ENCODE peak calls at places on chromosomes 13 and 19, in six cellular contexts. L, E, X, H, O and R are unnamed samples.

GRCh38 chr13:48976677-48977625 is 1.2 kb downstream of the FNDC3A start:
- DNase-seq in O (no peak), E (no peak), H (no peak), L (peak; percentile 73), X (no peak), R (no peak)

GRCh38 chr13:24863748-24864540 is 100.0 kb downstream of the RNF17 start:
- DNase-seq in O (no peak), X (no peak), H (no peak), L (no peak), E (no peak), R (peak; percentile 11)

GRCh38 chr19:30564551-30565011 is 192.4 kb downstream of the ZNF536 start:
- DNase-seq in O (no peak), X (no peak), E (no peak), L (no peak), H (no peak), R (no peak)

GRCh38 chr13:107907065-107907464 is 308.3 kb downstream of the LIG4 start:
- DNase-seq in E (no peak), H (no peak), L (no peak), O (no peak), X (no peak), R (no peak)

GRCh38 chr19:18523841-18524240 is 2.0 kb upstream of the ELL start:
- DNase-seq in L (peak; percentile 43), O (no peak), H (no peak), E (no peak), X (no peak), R (no peak)

GRCh38 chr13:75803175-75803611 is 167.1 kb downstream of the LMO7 start:
- DNase-seq in H (peak; percentile 60), E (no peak), X (no peak), O (no peak), L (no peak), R (no peak)

GRCh38 chr19:1856698-1857603 is 6.4 kb downstream of the KLF16 start:
- DNase-seq in L (peak; percentile 77), H (peak; percentile 76), X (peak; percentile 54), E (peak; percentile 98), O (no peak), R (peak; percentile 59)

GRCh38 chr19:30694156-30694555 is 322.0 kb downstream of the ZNF536 start:
- DNase-seq in H (no peak), L (no peak), X (no peak), O (no peak), E (no peak), R (no peak)

GRCh38 chr13:108342369-108343289 is 73.1 kb downstream of the TNFSF13B start:
- DNase-seq in X (peak; percentile 23), L (peak; percentile 15), E (peak; percentile 36), H (no peak), O (peak; percentile 3), R (peak; percentile 43)

GRCh38 chr13:78046349-78046748 is 127.7 kb upstream of the EDNRB start:
- DNase-seq in E (no peak), X (no peak), O (no peak), L (no peak), H (no peak), R (no peak)

GRCh38 chr13:111239754-111240670 is 80.4 kb upstream of the TEX29 start:
- DNase-seq in L (no peak), E (no peak), X (no peak), O (no peak), H (peak; percentile 29), R (no peak)

GRCh38 chr19:16380314-16380695 is 55.7 kb downstream of the KLF2 start:
- DNase-seq in E (no peak), H (no peak), X (no peak), L (no peak), O (no peak), R (no peak)

GRCh38 chr13:78659450-78660110 is 625 bp upstream of the OBI1 start:
- DNase-seq in L (no peak), X (peak; percentile 24), O (no peak), E (no peak), H (no peak), R (no peak)

GRCh38 chr13:107376393-107377085 is 808.6 kb upstream of the ARGLU1 start:
- DNase-seq in H (no peak), L (no peak), X (peak; percentile 22), E (no peak), O (no peak), R (no peak)

GRCh38 chr19:17687857-17688784 is at the start of gene UNC13A:
- DNase-seq in L (no peak), X (peak; percentile 96), E (peak; percentile 23), H (peak; percentile 98), O (no peak), R (peak; percentile 83)

GRCh38 chr19:45177817-45178261 is at the start of gene TRAPPC6A:
- DNase-seq in O (no peak), E (peak; percentile 91), L (no peak), H (no peak), X (no peak), R (no peak)

GRCh38 chr19:17001603-17002183 is 24.9 kb downstream of the CPAMD8 start:
- DNase-seq in H (peak; percentile 50), O (no peak), X (no peak), E (no peak), L (no peak), R (no peak)

GRCh38 chr19:23822735-23823134 is 64.0 kb upstream of the ZNF681 start:
- DNase-seq in O (no peak), H (no peak), X (no peak), L (no peak), E (no peak), R (no peak)

GRCh38 chr13:26502826-26503225 is 54.7 kb upstream of the WASF3 start:
- DNase-seq in H (no peak), X (no peak), L (no peak), E (no peak), O (no peak), R (no peak)

GRCh38 chr19:3842948-3843347 is 25.9 kb downstream of the ZFR2 start:
- DNase-seq in L (no peak), H (no peak), O (no peak), X (no peak), E (no peak), R (no peak)

GRCh38 chr19:44890366-44891015 is 563 bp upstream of the TOMM40 start:
- DNase-seq in E (peak; percentile 100), H (peak; percentile 99), X (peak; percentile 90), L (peak; percentile 100), O (peak; percentile 100), R (peak; percentile 98)

GRCh38 chr13:24664726-24665409 is 15.3 kb upstream of the ATP12A start:
- DNase-seq in L (no peak), H (no peak), X (no peak), E (no peak), O (no peak), R (no peak)

GRCh38 chr19:53537523-53538377 is at the start of gene ZNF331:
- DNase-seq in X (peak; percentile 88), H (peak; percentile 81), L (peak; percentile 39), E (peak; percentile 74), O (peak; percentile 63), R (no peak)

GRCh38 chr13:19955873-19956559 is 2.5 kb upstream of the ZMYM2 start:
- DNase-seq in L (no peak), H (no peak), X (no peak), E (no peak), O (no peak), R (no peak)

GRCh38 chr13:105090244-105090643 is 1445.2 kb downstream of the EFNB2 start:
- DNase-seq in E (no peak), L (no peak), H (no peak), O (no peak), X (no peak), R (no peak)

GRCh38 chr13:39016087-39016486 is 21.8 kb downstream of the PROSER1 start:
- DNase-seq in E (no peak), H (no peak), X (no peak), O (no peak), L (no peak), R (no peak)

GRCh38 chr13:39013462-39013861 is 22.8 kb upstream of the STOML3 start:
- DNase-seq in X (no peak), H (no peak), L (no peak), O (no peak), E (no peak), R (no peak)

GRCh38 chr13:39020853-39021462 is 16.9 kb downstream of the PROSER1 start:
- DNase-seq in E (no peak), X (no peak), O (no peak), H (no peak), L (no peak), R (peak; percentile 10)

GRCh38 chr13:39012608-39013007 is 22.0 kb upstream of the STOML3 start:
- DNase-seq in E (no peak), L (no peak), O (no peak), H (peak; percentile 69), X (peak; percentile 19), R (no peak)

DNA sequence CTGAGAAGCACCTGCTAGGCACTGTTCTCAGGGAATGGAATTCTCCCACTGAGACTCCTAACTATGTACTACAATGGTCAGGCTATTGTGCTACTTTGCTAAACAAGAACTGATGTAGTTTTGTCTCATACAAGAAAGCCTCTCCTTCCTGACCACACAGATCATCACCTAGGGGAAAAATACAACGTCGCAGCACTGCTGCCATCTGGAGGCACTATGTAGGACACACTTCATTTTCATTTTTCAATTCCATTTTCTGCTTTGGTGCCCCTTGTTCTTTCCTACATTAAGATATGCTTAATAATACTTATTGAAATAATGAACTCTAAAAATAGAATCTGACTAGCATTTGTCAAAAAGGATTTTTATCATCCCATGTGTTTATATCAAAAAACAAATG is 21.1 kb downstream of the PROSER1 start:
- DNase-seq in X (peak; percentile 51), L (peak; percentile 12), E (no peak), O (no peak), H (no peak), R (peak; percentile 19)
- TF ChIP-seq GABPA in X (no peak), L (no peak), E (no peak), O (no peak), H (no peak), R (no peak)

DNA sequence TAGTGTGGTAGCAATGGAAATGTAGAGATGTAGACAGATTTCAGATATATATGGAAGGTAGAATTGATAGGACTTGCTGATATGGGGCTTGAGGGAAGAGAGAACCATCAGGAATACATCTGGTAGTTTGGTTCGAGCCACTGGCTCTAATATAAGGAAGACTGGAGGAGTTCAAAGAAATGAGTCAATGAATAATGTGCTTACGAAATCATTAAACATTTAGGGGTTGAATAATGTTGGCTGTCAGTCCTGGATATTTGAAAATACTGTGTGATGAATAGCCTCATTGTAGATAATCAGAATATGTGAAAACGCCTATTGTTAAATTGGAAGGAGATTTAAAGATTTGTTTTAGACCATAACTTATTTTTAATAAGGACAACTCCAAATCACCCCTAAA is 21.6 kb downstream of the SGCG start:
- DNase-seq in H (no peak), L (no peak), O (no peak), X (no peak), E (no peak), R (no peak)
- TF ChIP-seq GABPA in H (no peak), L (no peak), O (no peak), X (no peak), E (no peak), R (no peak)

DNA sequence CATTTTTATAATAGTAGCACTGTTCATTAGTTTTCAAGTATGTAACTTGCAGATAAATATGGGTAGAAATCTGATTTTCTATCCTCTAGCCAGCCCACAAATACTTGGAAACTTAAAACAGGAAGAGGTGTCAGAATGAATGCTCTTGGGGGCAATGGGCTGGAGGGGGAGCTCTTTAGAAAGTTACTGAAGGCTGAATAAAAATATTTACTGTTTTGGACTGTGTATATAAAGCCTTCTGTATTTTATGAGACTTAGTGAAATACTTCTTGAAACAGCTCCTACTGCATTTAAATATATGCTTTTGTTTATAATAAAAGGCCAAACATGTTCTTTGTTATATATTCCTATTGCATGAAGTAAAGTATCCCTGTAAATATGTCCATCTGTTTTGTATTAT is 138.8 kb downstream of the RGCC start:
- DNase-seq in L (no peak), X (no peak), H (no peak), E (no peak), O (no peak), R (no peak)
- TF ChIP-seq GABPA in L (no peak), X (no peak), H (no peak), E (no peak), O (no peak), R (no peak)

GRCh38 chr19:35718345-35719041 is 690 bp downstream of the KMT2B start:
- DNase-seq in E (peak; percentile 35), X (peak; percentile 69), H (peak; percentile 62), L (no peak), O (no peak), R (no peak)
- TF ChIP-seq GABPA in E (no peak), X (no peak), H (no peak), L (no peak), O (no peak), R (no peak)